ENCODE peak calls at places on chromosomes 7 and 10, in eight cellular contexts. One of them, this sample, is unnamed.
A peak's percentile ranks its signal among the peaks of the same experiment; 100 is the strongest.

GRCh38 chr10:91598211-91598981 is 34.5 kb downstream of the PPP1R3C start:
- DNase-seq in adipocyte: peak; percentile 67
- DNase-seq in tibial artery: no peak
- DNase-seq in colonic mucosa: peak; percentile 37
- DNase-seq in sciatic nerve: no peak
- DNase-seq in stimulated activated CD8-positive, alpha-beta memory T cell treated with anti-CD3 and anti-CD28 coated beads, Interleukin-12 subunit alpha, Interleukin-12 subunit beta, amount 100 ng/mL, for 1 hour: no peak
- DNase-seq in activated CD8-positive, alpha-beta memory T cell treated with anti-CD3 and anti-CD28 coated beads, Interleukin-2, amount 50 U/mL, for 48 hours: no peak
- DNase-seq in central memory CD4-positive, alpha-beta T cell: no peak
- DNase-seq in this sample: no peak

GRCh38 chr10:24691113-24691512 is 32.6 kb downstream of the ARHGAP21 start:
- DNase-seq in adipocyte: peak; percentile 35
- DNase-seq in tibial artery: peak; percentile 57
- DNase-seq in colonic mucosa: no peak
- DNase-seq in sciatic nerve: no peak
- DNase-seq in stimulated activated CD8-positive, alpha-beta memory T cell treated with anti-CD3 and anti-CD28 coated beads, Interleukin-12 subunit alpha, Interleukin-12 subunit beta, amount 100 ng/mL, for 1 hour: no peak
- DNase-seq in activated CD8-positive, alpha-beta memory T cell treated with anti-CD3 and anti-CD28 coated beads, Interleukin-2, amount 50 U/mL, for 48 hours: no peak
- DNase-seq in central memory CD4-positive, alpha-beta T cell: no peak
- DNase-seq in this sample: no peak

GRCh38 chr7:94632338-94633024 is 23.5 kb downstream of the SGCE start:
- DNase-seq in adipocyte: peak; percentile 87
- DNase-seq in tibial artery: no peak
- DNase-seq in colonic mucosa: no peak
- DNase-seq in sciatic nerve: no peak
- DNase-seq in stimulated activated CD8-positive, alpha-beta memory T cell treated with anti-CD3 and anti-CD28 coated beads, Interleukin-12 subunit alpha, Interleukin-12 subunit beta, amount 100 ng/mL, for 1 hour: no peak
- DNase-seq in activated CD8-positive, alpha-beta memory T cell treated with anti-CD3 and anti-CD28 coated beads, Interleukin-2, amount 50 U/mL, for 48 hours: no peak
- DNase-seq in central memory CD4-positive, alpha-beta T cell: no peak
- DNase-seq in this sample: no peak

GRCh38 chr7:44224216-44224950 is 23.6 kb downstream of the YKT6 start:
- DNase-seq in adipocyte: no peak
- DNase-seq in tibial artery: no peak
- DNase-seq in colonic mucosa: no peak
- DNase-seq in sciatic nerve: no peak
- DNase-seq in stimulated activated CD8-positive, alpha-beta memory T cell treated with anti-CD3 and anti-CD28 coated beads, Interleukin-12 subunit alpha, Interleukin-12 subunit beta, amount 100 ng/mL, for 1 hour: no peak
- DNase-seq in activated CD8-positive, alpha-beta memory T cell treated with anti-CD3 and anti-CD28 coated beads, Interleukin-2, amount 50 U/mL, for 48 hours: no peak
- DNase-seq in central memory CD4-positive, alpha-beta T cell: no peak
- DNase-seq in this sample: no peak

GRCh38 chr10:31083765-31084184 is 52.1 kb upstream of the ZNF438 start:
- DNase-seq in adipocyte: peak; percentile 39
- DNase-seq in tibial artery: peak; percentile 53
- DNase-seq in colonic mucosa: peak; percentile 50
- DNase-seq in sciatic nerve: no peak
- DNase-seq in stimulated activated CD8-positive, alpha-beta memory T cell treated with anti-CD3 and anti-CD28 coated beads, Interleukin-12 subunit alpha, Interleukin-12 subunit beta, amount 100 ng/mL, for 1 hour: peak; percentile 32
- DNase-seq in activated CD8-positive, alpha-beta memory T cell treated with anti-CD3 and anti-CD28 coated beads, Interleukin-2, amount 50 U/mL, for 48 hours: peak; percentile 74
- DNase-seq in central memory CD4-positive, alpha-beta T cell: peak; percentile 34
- DNase-seq in this sample: peak; percentile 52

GRCh38 chr10:35409094-35409582 is 72.8 kb downstream of the CCNY start:
- DNase-seq in adipocyte: peak; percentile 88
- DNase-seq in tibial artery: peak; percentile 29
- DNase-seq in colonic mucosa: no peak
- DNase-seq in sciatic nerve: no peak
- DNase-seq in stimulated activated CD8-positive, alpha-beta memory T cell treated with anti-CD3 and anti-CD28 coated beads, Interleukin-12 subunit alpha, Interleukin-12 subunit beta, amount 100 ng/mL, for 1 hour: no peak
- DNase-seq in activated CD8-positive, alpha-beta memory T cell treated with anti-CD3 and anti-CD28 coated beads, Interleukin-2, amount 50 U/mL, for 48 hours: no peak
- DNase-seq in central memory CD4-positive, alpha-beta T cell: no peak
- DNase-seq in this sample: no peak

GRCh38 chr7:64849250-64849923 is 53.7 kb upstream of the ZNF273 start:
- DNase-seq in adipocyte: peak; percentile 1
- DNase-seq in tibial artery: no peak
- DNase-seq in colonic mucosa: no peak
- DNase-seq in sciatic nerve: no peak
- DNase-seq in stimulated activated CD8-positive, alpha-beta memory T cell treated with anti-CD3 and anti-CD28 coated beads, Interleukin-12 subunit alpha, Interleukin-12 subunit beta, amount 100 ng/mL, for 1 hour: no peak
- DNase-seq in activated CD8-positive, alpha-beta memory T cell treated with anti-CD3 and anti-CD28 coated beads, Interleukin-2, amount 50 U/mL, for 48 hours: no peak
- DNase-seq in central memory CD4-positive, alpha-beta T cell: no peak
- DNase-seq in this sample: no peak

GRCh38 chr7:138814806-138815332 is 16.9 kb upstream of the ATP6V0A4 start:
- DNase-seq in adipocyte: no peak
- DNase-seq in tibial artery: no peak
- DNase-seq in colonic mucosa: no peak
- DNase-seq in sciatic nerve: no peak
- DNase-seq in stimulated activated CD8-positive, alpha-beta memory T cell treated with anti-CD3 and anti-CD28 coated beads, Interleukin-12 subunit alpha, Interleukin-12 subunit beta, amount 100 ng/mL, for 1 hour: no peak
- DNase-seq in activated CD8-positive, alpha-beta memory T cell treated with anti-CD3 and anti-CD28 coated beads, Interleukin-2, amount 50 U/mL, for 48 hours: no peak
- DNase-seq in central memory CD4-positive, alpha-beta T cell: no peak
- DNase-seq in this sample: no peak

GRCh38 chr10:115432188-115432819 is 339.1 kb downstream of the ATRNL1 start:
- DNase-seq in adipocyte: peak; percentile 64
- DNase-seq in tibial artery: no peak
- DNase-seq in colonic mucosa: no peak
- DNase-seq in sciatic nerve: no peak
- DNase-seq in stimulated activated CD8-positive, alpha-beta memory T cell treated with anti-CD3 and anti-CD28 coated beads, Interleukin-12 subunit alpha, Interleukin-12 subunit beta, amount 100 ng/mL, for 1 hour: no peak
- DNase-seq in activated CD8-positive, alpha-beta memory T cell treated with anti-CD3 and anti-CD28 coated beads, Interleukin-2, amount 50 U/mL, for 48 hours: no peak
- DNase-seq in central memory CD4-positive, alpha-beta T cell: no peak
- DNase-seq in this sample: no peak

GRCh38 chr7:81986745-81987470 is 217.1 kb upstream of the HGF start:
- DNase-seq in adipocyte: no peak
- DNase-seq in tibial artery: no peak
- DNase-seq in colonic mucosa: no peak
- DNase-seq in sciatic nerve: no peak
- DNase-seq in stimulated activated CD8-positive, alpha-beta memory T cell treated with anti-CD3 and anti-CD28 coated beads, Interleukin-12 subunit alpha, Interleukin-12 subunit beta, amount 100 ng/mL, for 1 hour: no peak
- DNase-seq in activated CD8-positive, alpha-beta memory T cell treated with anti-CD3 and anti-CD28 coated beads, Interleukin-2, amount 50 U/mL, for 48 hours: no peak
- DNase-seq in central memory CD4-positive, alpha-beta T cell: no peak
- DNase-seq in this sample: no peak

GRCh38 chr7:33770581-33770980 is 134.8 kb upstream of the BMPER start:
- DNase-seq in adipocyte: no peak
- DNase-seq in tibial artery: no peak
- DNase-seq in colonic mucosa: no peak
- DNase-seq in sciatic nerve: no peak
- DNase-seq in stimulated activated CD8-positive, alpha-beta memory T cell treated with anti-CD3 and anti-CD28 coated beads, Interleukin-12 subunit alpha, Interleukin-12 subunit beta, amount 100 ng/mL, for 1 hour: no peak
- DNase-seq in activated CD8-positive, alpha-beta memory T cell treated with anti-CD3 and anti-CD28 coated beads, Interleukin-2, amount 50 U/mL, for 48 hours: no peak
- DNase-seq in central memory CD4-positive, alpha-beta T cell: no peak
- DNase-seq in this sample: no peak

GRCh38 chr7:145036592-145037386 is 200.9 kb upstream of the TPK1 start:
- DNase-seq in adipocyte: peak; percentile 51
- DNase-seq in tibial artery: no peak
- DNase-seq in colonic mucosa: peak; percentile 32
- DNase-seq in sciatic nerve: no peak
- DNase-seq in stimulated activated CD8-positive, alpha-beta memory T cell treated with anti-CD3 and anti-CD28 coated beads, Interleukin-12 subunit alpha, Interleukin-12 subunit beta, amount 100 ng/mL, for 1 hour: peak; percentile 4
- DNase-seq in activated CD8-positive, alpha-beta memory T cell treated with anti-CD3 and anti-CD28 coated beads, Interleukin-2, amount 50 U/mL, for 48 hours: no peak
- DNase-seq in central memory CD4-positive, alpha-beta T cell: peak; percentile 18
- DNase-seq in this sample: no peak

GRCh38 chr7:26202019-26202985 is 757 bp downstream of the CBX3 start:
- DNase-seq in adipocyte: peak; percentile 76
- DNase-seq in tibial artery: peak; percentile 56
- DNase-seq in colonic mucosa: peak; percentile 60
- DNase-seq in sciatic nerve: peak; percentile 85
- DNase-seq in stimulated activated CD8-positive, alpha-beta memory T cell treated with anti-CD3 and anti-CD28 coated beads, Interleukin-12 subunit alpha, Interleukin-12 subunit beta, amount 100 ng/mL, for 1 hour: no peak
- DNase-seq in activated CD8-positive, alpha-beta memory T cell treated with anti-CD3 and anti-CD28 coated beads, Interleukin-2, amount 50 U/mL, for 48 hours: peak; percentile 82
- DNase-seq in central memory CD4-positive, alpha-beta T cell: no peak
- DNase-seq in this sample: peak; percentile 47

GRCh38 chr10:51224610-51225230 is 150.4 kb downstream of the PRKG1 start:
- DNase-seq in adipocyte: peak; percentile 95
- DNase-seq in tibial artery: no peak
- DNase-seq in colonic mucosa: no peak
- DNase-seq in sciatic nerve: no peak
- DNase-seq in stimulated activated CD8-positive, alpha-beta memory T cell treated with anti-CD3 and anti-CD28 coated beads, Interleukin-12 subunit alpha, Interleukin-12 subunit beta, amount 100 ng/mL, for 1 hour: no peak
- DNase-seq in activated CD8-positive, alpha-beta memory T cell treated with anti-CD3 and anti-CD28 coated beads, Interleukin-2, amount 50 U/mL, for 48 hours: no peak
- DNase-seq in central memory CD4-positive, alpha-beta T cell: no peak
- DNase-seq in this sample: no peak

GRCh38 chr7:115676080-115676479 is 354.5 kb downstream of the TFEC start:
- DNase-seq in adipocyte: no peak
- DNase-seq in tibial artery: peak; percentile 20
- DNase-seq in colonic mucosa: no peak
- DNase-seq in sciatic nerve: peak; percentile 56
- DNase-seq in stimulated activated CD8-positive, alpha-beta memory T cell treated with anti-CD3 and anti-CD28 coated beads, Interleukin-12 subunit alpha, Interleukin-12 subunit beta, amount 100 ng/mL, for 1 hour: no peak
- DNase-seq in activated CD8-positive, alpha-beta memory T cell treated with anti-CD3 and anti-CD28 coated beads, Interleukin-2, amount 50 U/mL, for 48 hours: no peak
- DNase-seq in central memory CD4-positive, alpha-beta T cell: no peak
- DNase-seq in this sample: no peak

GRCh38 chr10:97686301-97686961 is 610 bp downstream of the AVPI1 start:
- DNase-seq in adipocyte: peak; percentile 11
- DNase-seq in tibial artery: no peak
- DNase-seq in colonic mucosa: peak; percentile 41
- DNase-seq in sciatic nerve: no peak
- DNase-seq in stimulated activated CD8-positive, alpha-beta memory T cell treated with anti-CD3 and anti-CD28 coated beads, Interleukin-12 subunit alpha, Interleukin-12 subunit beta, amount 100 ng/mL, for 1 hour: peak; percentile 8
- DNase-seq in activated CD8-positive, alpha-beta memory T cell treated with anti-CD3 and anti-CD28 coated beads, Interleukin-2, amount 50 U/mL, for 48 hours: peak; percentile 60
- DNase-seq in central memory CD4-positive, alpha-beta T cell: no peak
- DNase-seq in this sample: no peak

GRCh38 chr7:40622830-40623507 is 488.2 kb downstream of the SUGCT start:
- DNase-seq in adipocyte: no peak
- DNase-seq in tibial artery: no peak
- DNase-seq in colonic mucosa: no peak
- DNase-seq in sciatic nerve: no peak
- DNase-seq in stimulated activated CD8-positive, alpha-beta memory T cell treated with anti-CD3 and anti-CD28 coated beads, Interleukin-12 subunit alpha, Interleukin-12 subunit beta, amount 100 ng/mL, for 1 hour: no peak
- DNase-seq in activated CD8-positive, alpha-beta memory T cell treated with anti-CD3 and anti-CD28 coated beads, Interleukin-2, amount 50 U/mL, for 48 hours: no peak
- DNase-seq in central memory CD4-positive, alpha-beta T cell: no peak
- DNase-seq in this sample: no peak

GRCh38 chr10:132542086-132542775 is 4.6 kb downstream of the INPP5A start:
- DNase-seq in adipocyte: no peak
- DNase-seq in tibial artery: peak; percentile 15
- DNase-seq in colonic mucosa: no peak
- DNase-seq in sciatic nerve: peak; percentile 59
- DNase-seq in stimulated activated CD8-positive, alpha-beta memory T cell treated with anti-CD3 and anti-CD28 coated beads, Interleukin-12 subunit alpha, Interleukin-12 subunit beta, amount 100 ng/mL, for 1 hour: no peak
- DNase-seq in activated CD8-positive, alpha-beta memory T cell treated with anti-CD3 and anti-CD28 coated beads, Interleukin-2, amount 50 U/mL, for 48 hours: no peak
- DNase-seq in central memory CD4-positive, alpha-beta T cell: no peak
- DNase-seq in this sample: peak; percentile 41

GRCh38 chr10:94052901-94053638 is 59.3 kb downstream of the PLCE1 start:
- DNase-seq in adipocyte: peak; percentile 56
- DNase-seq in tibial artery: no peak
- DNase-seq in colonic mucosa: no peak
- DNase-seq in sciatic nerve: no peak
- DNase-seq in stimulated activated CD8-positive, alpha-beta memory T cell treated with anti-CD3 and anti-CD28 coated beads, Interleukin-12 subunit alpha, Interleukin-12 subunit beta, amount 100 ng/mL, for 1 hour: no peak
- DNase-seq in activated CD8-positive, alpha-beta memory T cell treated with anti-CD3 and anti-CD28 coated beads, Interleukin-2, amount 50 U/mL, for 48 hours: no peak
- DNase-seq in central memory CD4-positive, alpha-beta T cell: no peak
- DNase-seq in this sample: no peak

GRCh38 chr7:32458025-32458424 is 32.2 kb downstream of the LSM5 start:
- DNase-seq in adipocyte: no peak
- DNase-seq in tibial artery: no peak
- DNase-seq in colonic mucosa: no peak
- DNase-seq in sciatic nerve: no peak
- DNase-seq in stimulated activated CD8-positive, alpha-beta memory T cell treated with anti-CD3 and anti-CD28 coated beads, Interleukin-12 subunit alpha, Interleukin-12 subunit beta, amount 100 ng/mL, for 1 hour: no peak
- DNase-seq in activated CD8-positive, alpha-beta memory T cell treated with anti-CD3 and anti-CD28 coated beads, Interleukin-2, amount 50 U/mL, for 48 hours: no peak
- DNase-seq in central memory CD4-positive, alpha-beta T cell: no peak
- DNase-seq in this sample: no peak

GRCh38 chr7:47100815-47101435 is 481.0 kb downstream of the TNS3 start:
- DNase-seq in adipocyte: peak; percentile 53
- DNase-seq in tibial artery: peak; percentile 52
- DNase-seq in colonic mucosa: peak; percentile 71
- DNase-seq in sciatic nerve: no peak
- DNase-seq in stimulated activated CD8-positive, alpha-beta memory T cell treated with anti-CD3 and anti-CD28 coated beads, Interleukin-12 subunit alpha, Interleukin-12 subunit beta, amount 100 ng/mL, for 1 hour: no peak
- DNase-seq in activated CD8-positive, alpha-beta memory T cell treated with anti-CD3 and anti-CD28 coated beads, Interleukin-2, amount 50 U/mL, for 48 hours: no peak
- DNase-seq in central memory CD4-positive, alpha-beta T cell: no peak
- DNase-seq in this sample: no peak

GRCh38 chr10:8075282-8076260 is 21.1 kb downstream of the GATA3 start:
- DNase-seq in adipocyte: no peak
- DNase-seq in tibial artery: no peak
- DNase-seq in colonic mucosa: no peak
- DNase-seq in sciatic nerve: no peak
- DNase-seq in stimulated activated CD8-positive, alpha-beta memory T cell treated with anti-CD3 and anti-CD28 coated beads, Interleukin-12 subunit alpha, Interleukin-12 subunit beta, amount 100 ng/mL, for 1 hour: no peak
- DNase-seq in activated CD8-positive, alpha-beta memory T cell treated with anti-CD3 and anti-CD28 coated beads, Interleukin-2, amount 50 U/mL, for 48 hours: no peak
- DNase-seq in central memory CD4-positive, alpha-beta T cell: no peak
- DNase-seq in this sample: no peak

GRCh38 chr7:2037301-2037804 is 195.4 kb downstream of the MAD1L1 start:
- DNase-seq in adipocyte: no peak
- DNase-seq in tibial artery: peak; percentile 15
- DNase-seq in colonic mucosa: no peak
- DNase-seq in sciatic nerve: peak; percentile 51
- DNase-seq in stimulated activated CD8-positive, alpha-beta memory T cell treated with anti-CD3 and anti-CD28 coated beads, Interleukin-12 subunit alpha, Interleukin-12 subunit beta, amount 100 ng/mL, for 1 hour: no peak
- DNase-seq in activated CD8-positive, alpha-beta memory T cell treated with anti-CD3 and anti-CD28 coated beads, Interleukin-2, amount 50 U/mL, for 48 hours: no peak
- DNase-seq in central memory CD4-positive, alpha-beta T cell: peak; percentile 17
- DNase-seq in this sample: peak; percentile 15

GRCh38 chr7:83072576-83073517 is 89.8 kb downstream of the PCLO start:
- DNase-seq in adipocyte: no peak
- DNase-seq in tibial artery: no peak
- DNase-seq in colonic mucosa: no peak
- DNase-seq in sciatic nerve: no peak
- DNase-seq in stimulated activated CD8-positive, alpha-beta memory T cell treated with anti-CD3 and anti-CD28 coated beads, Interleukin-12 subunit alpha, Interleukin-12 subunit beta, amount 100 ng/mL, for 1 hour: no peak
- DNase-seq in activated CD8-positive, alpha-beta memory T cell treated with anti-CD3 and anti-CD28 coated beads, Interleukin-2, amount 50 U/mL, for 48 hours: no peak
- DNase-seq in central memory CD4-positive, alpha-beta T cell: no peak
- DNase-seq in this sample: no peak

GRCh38 chr10:31927597-31928530 is 767 bp downstream of the ARHGAP12 start:
- DNase-seq in adipocyte: peak; percentile 77
- DNase-seq in tibial artery: peak; percentile 48
- DNase-seq in colonic mucosa: peak; percentile 73
- DNase-seq in sciatic nerve: peak; percentile 78
- DNase-seq in stimulated activated CD8-positive, alpha-beta memory T cell treated with anti-CD3 and anti-CD28 coated beads, Interleukin-12 subunit alpha, Interleukin-12 subunit beta, amount 100 ng/mL, for 1 hour: peak; percentile 30
- DNase-seq in activated CD8-positive, alpha-beta memory T cell treated with anti-CD3 and anti-CD28 coated beads, Interleukin-2, amount 50 U/mL, for 48 hours: peak; percentile 66
- DNase-seq in central memory CD4-positive, alpha-beta T cell: peak; percentile 49
- DNase-seq in this sample: peak; percentile 47

GRCh38 chr10:31204090-31204489 is 114.9 kb upstream of the ZEB1 start:
- DNase-seq in adipocyte: no peak
- DNase-seq in tibial artery: peak; percentile 48
- DNase-seq in colonic mucosa: no peak
- DNase-seq in sciatic nerve: no peak
- DNase-seq in stimulated activated CD8-positive, alpha-beta memory T cell treated with anti-CD3 and anti-CD28 coated beads, Interleukin-12 subunit alpha, Interleukin-12 subunit beta, amount 100 ng/mL, for 1 hour: no peak
- DNase-seq in activated CD8-positive, alpha-beta memory T cell treated with anti-CD3 and anti-CD28 coated beads, Interleukin-2, amount 50 U/mL, for 48 hours: no peak
- DNase-seq in central memory CD4-positive, alpha-beta T cell: no peak
- DNase-seq in this sample: no peak

GRCh38 chr7:154429666-154430404 is 377.6 kb downstream of the DPP6 start:
- DNase-seq in adipocyte: no peak
- DNase-seq in tibial artery: no peak
- DNase-seq in colonic mucosa: no peak
- DNase-seq in sciatic nerve: no peak
- DNase-seq in stimulated activated CD8-positive, alpha-beta memory T cell treated with anti-CD3 and anti-CD28 coated beads, Interleukin-12 subunit alpha, Interleukin-12 subunit beta, amount 100 ng/mL, for 1 hour: no peak
- DNase-seq in activated CD8-positive, alpha-beta memory T cell treated with anti-CD3 and anti-CD28 coated beads, Interleukin-2, amount 50 U/mL, for 48 hours: no peak
- DNase-seq in central memory CD4-positive, alpha-beta T cell: no peak
- DNase-seq in this sample: no peak

GRCh38 chr7:2231992-2232765 is 566 bp downstream of the MAD1L1 start:
- DNase-seq in adipocyte: peak; percentile 53
- DNase-seq in tibial artery: no peak
- DNase-seq in colonic mucosa: no peak
- DNase-seq in sciatic nerve: no peak
- DNase-seq in stimulated activated CD8-positive, alpha-beta memory T cell treated with anti-CD3 and anti-CD28 coated beads, Interleukin-12 subunit alpha, Interleukin-12 subunit beta, amount 100 ng/mL, for 1 hour: no peak
- DNase-seq in activated CD8-positive, alpha-beta memory T cell treated with anti-CD3 and anti-CD28 coated beads, Interleukin-2, amount 50 U/mL, for 48 hours: peak; percentile 68
- DNase-seq in central memory CD4-positive, alpha-beta T cell: peak; percentile 20
- DNase-seq in this sample: no peak

GRCh38 chr10:94361161-94361794 is 1.5 kb downstream of the NOC3L start:
- DNase-seq in adipocyte: peak; percentile 28
- DNase-seq in tibial artery: no peak
- DNase-seq in colonic mucosa: no peak
- DNase-seq in sciatic nerve: no peak
- DNase-seq in stimulated activated CD8-positive, alpha-beta memory T cell treated with anti-CD3 and anti-CD28 coated beads, Interleukin-12 subunit alpha, Interleukin-12 subunit beta, amount 100 ng/mL, for 1 hour: no peak
- DNase-seq in activated CD8-positive, alpha-beta memory T cell treated with anti-CD3 and anti-CD28 coated beads, Interleukin-2, amount 50 U/mL, for 48 hours: no peak
- DNase-seq in central memory CD4-positive, alpha-beta T cell: peak; percentile 27
- DNase-seq in this sample: no peak

GRCh38 chr7:81339946-81340345 is 421.1 kb upstream of the SEMA3C start:
- DNase-seq in adipocyte: peak; percentile 27
- DNase-seq in tibial artery: no peak
- DNase-seq in colonic mucosa: no peak
- DNase-seq in sciatic nerve: no peak
- DNase-seq in stimulated activated CD8-positive, alpha-beta memory T cell treated with anti-CD3 and anti-CD28 coated beads, Interleukin-12 subunit alpha, Interleukin-12 subunit beta, amount 100 ng/mL, for 1 hour: no peak
- DNase-seq in activated CD8-positive, alpha-beta memory T cell treated with anti-CD3 and anti-CD28 coated beads, Interleukin-2, amount 50 U/mL, for 48 hours: no peak
- DNase-seq in central memory CD4-positive, alpha-beta T cell: no peak
- DNase-seq in this sample: no peak

GRCh38 chr7:155141562-155141961 is 71.4 kb downstream of the HTR5A start:
- DNase-seq in adipocyte: no peak
- DNase-seq in tibial artery: no peak
- DNase-seq in colonic mucosa: no peak
- DNase-seq in sciatic nerve: no peak
- DNase-seq in stimulated activated CD8-positive, alpha-beta memory T cell treated with anti-CD3 and anti-CD28 coated beads, Interleukin-12 subunit alpha, Interleukin-12 subunit beta, amount 100 ng/mL, for 1 hour: no peak
- DNase-seq in activated CD8-positive, alpha-beta memory T cell treated with anti-CD3 and anti-CD28 coated beads, Interleukin-2, amount 50 U/mL, for 48 hours: no peak
- DNase-seq in central memory CD4-positive, alpha-beta T cell: no peak
- DNase-seq in this sample: no peak

GRCh38 chr7:139683137-139683871 is 94.5 kb downstream of the HIPK2 start:
- DNase-seq in adipocyte: no peak
- DNase-seq in tibial artery: no peak
- DNase-seq in colonic mucosa: no peak
- DNase-seq in sciatic nerve: no peak
- DNase-seq in stimulated activated CD8-positive, alpha-beta memory T cell treated with anti-CD3 and anti-CD28 coated beads, Interleukin-12 subunit alpha, Interleukin-12 subunit beta, amount 100 ng/mL, for 1 hour: no peak
- DNase-seq in activated CD8-positive, alpha-beta memory T cell treated with anti-CD3 and anti-CD28 coated beads, Interleukin-2, amount 50 U/mL, for 48 hours: no peak
- DNase-seq in central memory CD4-positive, alpha-beta T cell: no peak
- DNase-seq in this sample: no peak

GRCh38 chr7:5792268-5792667 is 10.8 kb upstream of the RNF216 start:
- DNase-seq in adipocyte: no peak
- DNase-seq in tibial artery: no peak
- DNase-seq in colonic mucosa: no peak
- DNase-seq in sciatic nerve: no peak
- DNase-seq in stimulated activated CD8-positive, alpha-beta memory T cell treated with anti-CD3 and anti-CD28 coated beads, Interleukin-12 subunit alpha, Interleukin-12 subunit beta, amount 100 ng/mL, for 1 hour: no peak
- DNase-seq in activated CD8-positive, alpha-beta memory T cell treated with anti-CD3 and anti-CD28 coated beads, Interleukin-2, amount 50 U/mL, for 48 hours: no peak
- DNase-seq in central memory CD4-positive, alpha-beta T cell: no peak
- DNase-seq in this sample: no peak

GRCh38 chr10:104492349-104492940 is 138.8 kb downstream of the CFAP58 start:
- DNase-seq in adipocyte: no peak
- DNase-seq in tibial artery: no peak
- DNase-seq in colonic mucosa: no peak
- DNase-seq in sciatic nerve: no peak
- DNase-seq in stimulated activated CD8-positive, alpha-beta memory T cell treated with anti-CD3 and anti-CD28 coated beads, Interleukin-12 subunit alpha, Interleukin-12 subunit beta, amount 100 ng/mL, for 1 hour: no peak
- DNase-seq in activated CD8-positive, alpha-beta memory T cell treated with anti-CD3 and anti-CD28 coated beads, Interleukin-2, amount 50 U/mL, for 48 hours: no peak
- DNase-seq in central memory CD4-positive, alpha-beta T cell: no peak
- DNase-seq in this sample: no peak

This sample was measured in CD14-positive monocyte.